ENCODE peak calls at places on chromosomes 1 and 21, in five cellular contexts. One of them, this sample, is unnamed.

GRCh38 chr1:36486088-36486435 is 3.3 kb upstream of the CSF3R start:
- DNase-seq in K562: no peak
- DNase-seq in HepG2: no peak
- DNase-seq in A549: no peak
- DNase-seq in GM12878: no peak
- DNase-seq in this sample: no peak

GRCh38 chr21:45266518-45267389 is 20.9 kb downstream of the POFUT2 start:
- DNase-seq in K562: no peak
- DNase-seq in HepG2: no peak
- DNase-seq in A549: no peak
- DNase-seq in GM12878: no peak
- DNase-seq in this sample: no peak

GRCh38 chr1:197680311-197680710 is 95.0 kb downstream of the DENND1B start:
- DNase-seq in K562: no peak
- DNase-seq in HepG2: no peak
- DNase-seq in A549: no peak
- DNase-seq in GM12878: no peak
- DNase-seq in this sample: no peak

GRCh38 chr1:85606414-85606800 is 25.8 kb downstream of the CCN1 start:
- DNase-seq in K562: no peak
- DNase-seq in HepG2: no peak
- DNase-seq in A549: peak; percentile 35
- DNase-seq in GM12878: no peak
- DNase-seq in this sample: no peak

GRCh38 chr1:91129458-91129857 is 107.6 kb upstream of the ZNF644 start:
- DNase-seq in K562: no peak
- DNase-seq in HepG2: no peak
- DNase-seq in A549: no peak
- DNase-seq in GM12878: no peak
- DNase-seq in this sample: no peak

GRCh38 chr1:36134805-36135339 is 9.8 kb upstream of the COL8A2 start:
- DNase-seq in K562: peak; percentile 85
- DNase-seq in HepG2: peak; percentile 52
- DNase-seq in A549: peak; percentile 34
- DNase-seq in GM12878: no peak
- DNase-seq in this sample: peak; percentile 90

GRCh38 chr1:64881281-64881680 is 85.1 kb downstream of the JAK1 start:
- DNase-seq in K562: no peak
- DNase-seq in HepG2: no peak
- DNase-seq in A549: no peak
- DNase-seq in GM12878: no peak
- DNase-seq in this sample: no peak

GRCh38 chr1:160975026-160975425 is 20.4 kb upstream of the ITLN2 start:
- DNase-seq in K562: no peak
- DNase-seq in HepG2: no peak
- DNase-seq in A549: no peak
- DNase-seq in GM12878: peak; percentile 57
- DNase-seq in this sample: no peak

GRCh38 chr21:28111151-28111619 is 881.5 kb downstream of the LTN1 start:
- DNase-seq in K562: no peak
- DNase-seq in HepG2: no peak
- DNase-seq in A549: no peak
- DNase-seq in GM12878: no peak
- DNase-seq in this sample: no peak

GRCh38 chr1:22204989-22205913 is 62.4 kb upstream of the WNT4 start:
- DNase-seq in K562: no peak
- DNase-seq in HepG2: no peak
- DNase-seq in A549: peak; percentile 10
- DNase-seq in GM12878: no peak
- DNase-seq in this sample: no peak

GRCh38 chr1:64894438-64895196 is 71.7 kb downstream of the JAK1 start:
- DNase-seq in K562: no peak
- DNase-seq in HepG2: no peak
- DNase-seq in A549: peak; percentile 56
- DNase-seq in GM12878: no peak
- DNase-seq in this sample: no peak

DNA sequence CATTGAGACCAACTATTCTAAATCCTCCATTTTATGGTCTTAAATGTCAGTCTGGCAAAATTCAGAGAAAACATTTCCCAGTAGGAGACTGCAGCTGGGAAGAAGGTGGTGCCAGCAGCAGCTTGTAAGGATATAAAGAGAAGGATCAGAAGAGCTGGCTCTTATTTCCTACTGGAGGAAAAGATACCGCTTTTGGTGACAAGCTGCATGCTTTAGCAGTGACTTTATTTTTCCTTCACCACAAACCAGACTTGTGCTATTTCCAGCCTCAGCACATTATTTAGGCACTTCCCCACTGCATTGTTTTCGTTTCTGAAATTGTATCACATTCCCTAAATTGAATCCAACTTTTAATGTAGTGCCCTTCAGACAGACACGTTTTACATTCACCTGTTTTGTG is 28.4 kb downstream of the RNF11 start:
- DNase-seq in K562: no peak
- DNase-seq in HepG2: no peak
- DNase-seq in A549: no peak
- DNase-seq in GM12878: no peak
- DNase-seq in this sample: no peak
- H3K4me1 ChIP-seq in K562: peaks cover 7% of the 10 kb centered on the region
- H3K4me1 ChIP-seq in HepG2: no peaks in the 10 kb centered on the region
- H3K4me1 ChIP-seq in A549: peaks cover 15% of the 10 kb centered on the region
- H3K4me1 ChIP-seq in GM12878: peaks cover 17% of the 10 kb centered on the region
- H3K4me1 ChIP-seq in this sample: peaks cover 14% of the 10 kb centered on the region

GRCh38 chr1:150912623-150913022 is 13.5 kb upstream of the SETDB1 start:
- DNase-seq in K562: no peak
- DNase-seq in HepG2: no peak
- DNase-seq in A549: no peak
- DNase-seq in GM12878: no peak
- DNase-seq in this sample: peak; percentile 39
- TF ChIP-seq JUNB in K562: no peak
- TF ChIP-seq JUNB in HepG2: no peak
- TF ChIP-seq JUNB in A549: no peak
- TF ChIP-seq JUNB in GM12878: no peak
- TF ChIP-seq JUNB in this sample: no peak

DNA sequence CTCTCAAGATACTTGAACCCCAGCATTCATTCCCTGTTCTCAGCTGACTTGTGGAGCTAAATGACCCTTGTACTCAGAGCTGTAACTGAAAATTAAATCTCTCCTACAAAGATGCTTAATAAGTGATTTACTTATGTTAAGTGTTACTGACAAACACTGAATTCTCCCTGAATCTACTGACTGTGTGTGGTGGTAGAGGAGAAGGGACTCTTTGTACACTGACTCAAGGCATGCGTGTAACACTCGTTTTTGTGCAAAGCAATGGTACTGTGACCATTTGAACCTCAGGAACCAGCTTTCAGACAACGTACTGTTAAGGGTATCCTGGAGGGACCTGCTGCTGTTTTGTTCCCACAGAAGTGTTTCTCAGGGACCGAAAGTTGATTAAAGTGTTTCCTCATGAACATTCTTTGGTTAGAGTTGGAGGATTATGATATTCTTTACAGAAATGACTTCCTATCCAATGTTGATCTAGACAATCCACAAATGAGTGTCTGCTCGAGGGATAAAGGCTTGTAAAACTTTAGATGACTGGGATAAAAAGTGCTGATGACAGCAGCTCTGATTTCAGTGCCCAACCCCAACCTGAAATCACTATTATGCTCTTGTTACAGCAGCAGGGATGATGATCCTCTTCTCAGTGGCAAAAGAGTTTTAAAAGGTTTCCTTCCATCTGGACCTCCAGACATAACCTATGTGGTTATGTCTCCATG is 12.8 kb downstream of the RGL1 start:
- DNase-seq in K562: no peak
- DNase-seq in HepG2: no peak
- DNase-seq in A549: no peak
- DNase-seq in GM12878: no peak
- DNase-seq in this sample: no peak
- H3K4me1 ChIP-seq in K562: no peaks in the 10 kb centered on the region
- H3K4me1 ChIP-seq in HepG2: peaks cover 9% of the 10 kb centered on the region
- H3K4me1 ChIP-seq in A549: peaks cover 23% of the 10 kb centered on the region
- H3K4me1 ChIP-seq in GM12878: peaks cover 16% of the 10 kb centered on the region
- H3K4me1 ChIP-seq in this sample: peaks cover 9% of the 10 kb centered on the region

DNA sequence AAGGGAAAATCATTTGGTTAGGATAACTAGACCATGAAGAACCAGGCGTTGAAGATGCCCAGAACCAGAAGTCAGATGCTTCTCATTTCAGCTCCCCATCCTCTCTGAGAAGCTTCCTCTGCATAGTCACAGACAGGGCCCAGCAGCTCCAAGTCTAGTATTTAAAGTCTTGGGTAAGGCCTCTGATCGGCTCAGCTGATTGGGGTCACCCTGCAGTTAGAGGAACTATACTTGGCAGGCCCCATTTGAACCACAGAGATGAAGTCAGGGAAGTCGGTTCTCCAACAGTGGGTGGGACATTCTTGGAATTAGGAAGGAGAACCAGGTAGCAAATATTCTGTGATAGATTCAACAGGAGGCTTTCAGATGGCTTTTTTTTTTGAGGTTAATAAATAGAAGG is 48.3 kb downstream of the SLC22A15 start:
- DNase-seq in K562: no peak
- DNase-seq in HepG2: no peak
- DNase-seq in A549: no peak
- DNase-seq in GM12878: no peak
- DNase-seq in this sample: no peak
- TF ChIP-seq JUNB in K562: no peak
- TF ChIP-seq JUNB in HepG2: no peak
- TF ChIP-seq JUNB in A549: no peak
- TF ChIP-seq JUNB in GM12878: no peak
- TF ChIP-seq JUNB in this sample: no peak

GRCh38 chr21:42291003-42291750 is 24.0 kb downstream of the TFF3 start:
- DNase-seq in K562: no peak
- DNase-seq in HepG2: no peak
- DNase-seq in A549: no peak
- DNase-seq in GM12878: no peak
- DNase-seq in this sample: no peak
- H3K4me1 ChIP-seq in K562: peaks cover 16% of the 10 kb centered on the region
- H3K4me1 ChIP-seq in HepG2: no peaks in the 10 kb centered on the region
- H3K4me1 ChIP-seq in A549: no peaks in the 10 kb centered on the region
- H3K4me1 ChIP-seq in GM12878: peaks cover 19% of the 10 kb centered on the region
- H3K4me1 ChIP-seq in this sample: no peaks in the 10 kb centered on the region

GRCh38 chr1:62732327-62732726 is 44.1 kb upstream of the DOCK7 start:
- DNase-seq in K562: no peak
- DNase-seq in HepG2: peak; percentile 21
- DNase-seq in A549: no peak
- DNase-seq in GM12878: no peak
- DNase-seq in this sample: no peak

GRCh38 chr1:62735491-62736171 is 47.4 kb upstream of the DOCK7 start:
- DNase-seq in K562: no peak
- DNase-seq in HepG2: no peak
- DNase-seq in A549: no peak
- DNase-seq in GM12878: no peak
- DNase-seq in this sample: no peak
- TF ChIP-seq JUNB in K562: no peak
- TF ChIP-seq JUNB in HepG2: no peak
- TF ChIP-seq JUNB in A549: no peak
- TF ChIP-seq JUNB in GM12878: no peak
- TF ChIP-seq JUNB in this sample: no peak